ENCODE peak calls at places on chromosomes 13 and 19, in ten cellular contexts. Y, T, G, D, N, A, W, B, O and I are unnamed samples. For H3K4me1, the result is how much of the 10 kb centered on the place peaks cover.

GRCh38 chr13:44465318-44465717 is 91.7 kb downstream of the SERP2 start:
- DNase-seq in Y (no peak), T (no peak), G (no peak), D (no peak), N (peak), A (no peak), W (no peak), B (no peak), O (no peak), I (no peak)

GRCh38 chr19:2612619-2613249 is 89.8 kb downstream of the GNG7 start:
- DNase-seq in Y (no peak), T (no peak), G (peak), D (peak), N (no peak), A (no peak), W (no peak), B (no peak), O (no peak), I (no peak)

GRCh38 chr19:2207991-2208860 is 27.9 kb downstream of the PLEKHJ1 start:
- DNase-seq in Y (peak), T (no peak), G (peak), D (no peak), N (peak), A (no peak), W (peak), B (peak), O (peak), I (peak)

GRCh38 chr19:29587518-29587986 is 18.5 kb upstream of the POP4 start:
- DNase-seq in Y (no peak), T (no peak), G (no peak), D (no peak), N (peak), A (no peak), W (no peak), B (no peak), O (no peak), I (no peak)

GRCh38 chr13:43786766-43787517 is at the start of gene ENOX1:
- DNase-seq in Y (peak), T (peak), G (peak), D (peak), N (peak), A (peak), W (peak), B (peak), O (peak), I (no peak)

GRCh38 chr13:41512441-41512840 is 55.1 kb downstream of the RGCC start:
- DNase-seq in Y (no peak), T (no peak), G (no peak), D (no peak), N (no peak), A (no peak), W (no peak), B (no peak), O (no peak), I (peak)

GRCh38 chr13:113598481-113598880 is 13.9 kb downstream of the TFDP1 start:
- DNase-seq in Y (no peak), T (peak), G (peak), D (peak), N (no peak), A (peak), W (peak), B (peak), O (no peak), I (no peak)

GRCh38 chr19:13881692-13882418 is 4.9 kb downstream of the NANOS3 start:
- DNase-seq in Y (peak), T (no peak), G (no peak), D (peak), N (peak), A (no peak), W (no peak), B (no peak), O (peak), I (no peak)

GRCh38 chr19:46697142-46697960 is 19.6 kb downstream of the PRKD2 start:
- DNase-seq in Y (peak), T (peak), G (peak), D (peak), N (peak), A (peak), W (peak), B (peak), O (peak), I (peak)

GRCh38 chr13:94860981-94861407 is 148.6 kb upstream of the SOX21 start:
- DNase-seq in Y (no peak), T (no peak), G (no peak), D (no peak), N (peak), A (no peak), W (no peak), B (peak), O (no peak), I (no peak)

GRCh38 chr19:7986321-7987083 is 18.9 kb downstream of the ELAVL1 start:
- DNase-seq in Y (no peak), T (no peak), G (no peak), D (peak), N (peak), A (no peak), W (no peak), B (no peak), O (no peak), I (no peak)

GRCh38 chr13:20669162-20669561 is 34.3 kb upstream of the IL17D start:
- DNase-seq in Y (no peak), T (no peak), G (no peak), D (no peak), N (no peak), A (no peak), W (no peak), B (no peak), O (no peak), I (no peak)

GRCh38 chr19:46716013-46716671 is 772 bp downstream of the PRKD2 start:
- DNase-seq in Y (no peak), T (no peak), G (no peak), D (peak), N (no peak), A (peak), W (peak), B (peak), O (no peak), I (no peak)

GRCh38 chr13:79775830-79776229 is 294.9 kb downstream of the NDFIP2 start:
- DNase-seq in Y (no peak), T (no peak), G (no peak), D (no peak), N (peak), A (no peak), W (peak), B (peak), O (peak), I (no peak)

GRCh38 chr13:113124211-113125025 is 1.8 kb downstream of the F10 start:
- DNase-seq in Y (no peak), T (no peak), G (no peak), D (peak), N (no peak), A (no peak), W (no peak), B (no peak), O (no peak), I (no peak)

GRCh38 chr19:7202888-7203287 is 91.3 kb downstream of the INSR start:
- DNase-seq in Y (no peak), T (no peak), G (no peak), D (no peak), N (no peak), A (no peak), W (no peak), B (no peak), O (no peak), I (no peak)

GRCh38 chr19:41428481-41428859 is 1.3 kb upstream of the B3GNT8 start:
- DNase-seq in Y (no peak), T (no peak), G (no peak), D (no peak), N (no peak), A (no peak), W (no peak), B (no peak), O (no peak), I (no peak)

GRCh38 chr13:102395174-102395573 is 6.7 kb downstream of the FGF14 start:
- DNase-seq in Y (no peak), T (no peak), G (no peak), D (no peak), N (no peak), A (no peak), W (no peak), B (no peak), O (no peak), I (no peak)

GRCh38 chr13:21800847-21801616 is 130.2 kb downstream of the FGF9 start:
- DNase-seq in Y (no peak), T (no peak), G (no peak), D (no peak), N (no peak), A (no peak), W (no peak), B (no peak), O (no peak), I (no peak)

GRCh38 chr19:45793178-45793564 is 526 bp upstream of the DMWD start:
- DNase-seq in Y (no peak), T (no peak), G (no peak), D (no peak), N (no peak), A (no peak), W (no peak), B (no peak), O (no peak), I (no peak)

GRCh38 chr13:43298799-43299198 is 275.4 kb downstream of the DNAJC15 start:
- DNase-seq in Y (no peak), T (no peak), G (no peak), D (no peak), N (no peak), A (no peak), W (no peak), B (no peak), O (no peak), I (no peak)

GRCh38 chr19:46265217-46265828 is 31.5 kb upstream of the HIF3A start:
- DNase-seq in Y (no peak), T (no peak), G (no peak), D (no peak), N (peak), A (no peak), W (peak), B (peak), O (peak), I (peak)

GRCh38 chr19:2540646-2541454 is 64.9 kb downstream of the GADD45B start:
- DNase-seq in Y (peak), T (peak), G (peak), D (peak), N (peak), A (peak), W (peak), B (peak), O (peak), I (peak)

GRCh38 chr19:45350477-45351058 is 10.0 kb downstream of the KLC3 start:
- DNase-seq in Y (no peak), T (no peak), G (no peak), D (no peak), N (no peak), A (no peak), W (no peak), B (no peak), O (no peak), I (no peak)

GRCh38 chr13:66809496-66809895 is 420.6 kb downstream of the PCDH9 start:
- DNase-seq in Y (no peak), T (no peak), G (no peak), D (no peak), N (peak), A (no peak), W (no peak), B (no peak), O (no peak), I (no peak)

GRCh38 chr19:40265055-40265762 is 19.9 kb downstream of the AKT2 start:
- DNase-seq in Y (no peak), T (no peak), G (peak), D (peak), N (no peak), A (peak), W (no peak), B (no peak), O (no peak), I (no peak)

GRCh38 chr19:11989112-11989456 is 24.2 kb downstream of the ZNF763 start:
- DNase-seq in Y (no peak), T (no peak), G (no peak), D (no peak), N (no peak), A (no peak), W (no peak), B (no peak), O (no peak), I (no peak)
- H3K4me3 ChIP-seq in Y (peak), T (peak), G (peak), D (peak), N (peak), A (no peak), W (peak), B (peak), O (peak), I (no peak)

GRCh38 chr19:49447485-49448431 is 3.9 kb downstream of the PIH1D1 start:
- DNase-seq in Y (peak), T (no peak), G (peak), D (no peak), N (peak), A (peak), W (peak), B (no peak), O (no peak), I (no peak)
- H3K4me1 ChIP-seq in Y (under half), T (under half), G (under half), D (under half), N (under half), A (under half), W (under half), B (under half), O (under half), I (under half)

GRCh38 chr19:17861542-17862402 is 2.1 kb downstream of the RPL18A start:
- DNase-seq in Y (no peak), T (no peak), G (no peak), D (no peak), N (no peak), A (no peak), W (no peak), B (no peak), O (no peak), I (no peak)
- H3K4me3 ChIP-seq in Y (no peak), T (peak), G (peak), D (peak), N (peak), A (no peak), W (peak), B (no peak), O (no peak), I (no peak)

GRCh38 chr13:30744686-30745085 is 9.3 kb downstream of the ALOX5AP start:
- DNase-seq in Y (no peak), T (no peak), G (no peak), D (no peak), N (no peak), A (no peak), W (no peak), B (no peak), O (no peak), I (no peak)
- H3K4me1 ChIP-seq in Y (under half), T (under half), G (under half), D (half or more), N (under half), A (under half), W (under half), B (half or more), O (under half), I (under half)

GRCh38 chr13:19345158-19345557 is 163.5 kb upstream of the TUBA3C start:
- DNase-seq in Y (no peak), T (no peak), G (no peak), D (no peak), N (no peak), A (no peak), W (no peak), B (no peak), O (no peak), I (no peak)

GRCh38 chr13:19345916-19346422 is 164.3 kb upstream of the TUBA3C start:
- DNase-seq in Y (no peak), T (no peak), G (no peak), D (no peak), N (no peak), A (no peak), W (no peak), B (no peak), O (no peak), I (no peak)
- H3K4me3 ChIP-seq in Y (no peak), T (no peak), G (no peak), D (no peak), N (no peak), A (no peak), W (no peak), B (no peak), O (no peak), I (no peak)

DNA sequence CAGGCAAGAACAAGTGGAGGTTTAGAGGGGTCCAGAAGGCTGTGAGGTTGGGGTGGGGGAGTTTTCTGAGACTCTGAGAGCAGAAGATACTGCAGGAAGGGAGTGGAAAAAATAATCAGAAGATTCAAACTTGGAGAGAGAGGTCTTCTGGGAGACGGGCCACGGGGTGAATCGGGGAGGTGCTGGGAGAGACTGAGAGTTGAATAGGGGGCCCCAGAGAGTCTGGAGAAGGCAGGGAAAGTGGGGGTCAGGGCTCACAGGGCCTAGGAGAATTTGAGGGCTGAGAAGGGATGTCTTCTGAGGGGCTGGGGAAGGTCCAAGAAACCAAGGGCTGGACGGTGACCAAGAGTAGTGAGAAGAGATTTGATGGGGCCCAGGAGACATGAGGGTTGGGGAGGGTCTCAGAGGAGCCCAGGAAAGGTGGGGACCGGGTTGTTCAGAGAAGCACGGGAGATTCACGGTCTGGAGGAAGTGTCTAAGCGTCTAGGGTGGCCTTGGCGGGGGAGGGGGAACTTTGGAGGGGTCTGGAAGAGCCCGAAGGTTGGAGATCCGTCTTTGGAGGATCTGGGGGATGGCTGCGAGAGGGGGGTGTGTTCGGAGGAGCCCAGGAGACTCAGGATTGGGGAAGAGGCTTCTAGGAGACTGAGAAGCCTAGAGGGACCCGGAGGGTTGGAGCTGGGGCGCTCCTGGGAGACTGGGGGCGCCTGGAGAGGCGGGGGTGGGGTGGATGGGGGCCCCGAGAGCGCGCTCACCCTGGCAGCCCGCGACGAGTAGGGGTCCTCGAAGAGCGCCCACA is 1.5 kb downstream of the KCNC3 start:
- DNase-seq in Y (no peak), T (no peak), G (no peak), D (no peak), N (no peak), A (no peak), W (no peak), B (no peak), O (no peak), I (no peak)
- H3K4me1 ChIP-seq in Y (under half), T (under half), G (under half), D (under half), N (under half), A (under half), W (under half), B (under half), O (under half), I (under half)